ENCODE peak calls at places on chromosomes 13 and 19, in ten cellular contexts. B is A549; L is pancreas; U is cardiac muscle cell; Q is CD8-positive, alpha-beta memory T cell; J is tibial artery; O is fibroblast of lung; D is MM.1S; F is mesendoderm; P is IMR-90. Y is an unnamed sample.

GRCh38 chr19:16066611-16067104 is 9.6 kb upstream of the TPM4 start:
- DNase-seq in B (peak; percentile 79), L (no peak), U (peak; percentile 82), Q (peak; percentile 20), J (no peak), O (peak; percentile 81), D (peak; percentile 63), F (no peak), P (peak; percentile 76), Y (no peak)

GRCh38 chr19:33638167-33639033 is 16.6 kb downstream of the CHST8 start:
- DNase-seq in B (no peak), L (no peak), U (no peak), Q (no peak), J (no peak), O (no peak), D (no peak), F (no peak), P (no peak), Y (peak; percentile 29)

GRCh38 chr19:46373573-46374359 is 26.9 kb downstream of the PPP5C start:
- DNase-seq in B (peak; percentile 93), L (peak; percentile 99), U (no peak), Q (no peak), J (no peak), O (peak; percentile 72), D (no peak), F (peak; percentile 95), P (peak; percentile 50), Y (peak; percentile 94)

GRCh38 chr19:30082168-30082567 is 140.1 kb downstream of the URI1 start:
- DNase-seq in B (no peak), L (no peak), U (no peak), Q (no peak), J (no peak), O (no peak), D (no peak), F (no peak), P (no peak), Y (no peak)

GRCh38 chr13:19673473-19674430 is 40.3 kb downstream of the MPHOSPH8 start:
- DNase-seq in B (no peak), L (no peak), U (peak; percentile 37), Q (no peak), J (no peak), O (peak; percentile 25), D (no peak), F (no peak), P (no peak), Y (no peak)

GRCh38 chr19:30170495-30171137 is 201.6 kb upstream of the ZNF536 start:
- DNase-seq in B (no peak), L (no peak), U (no peak), Q (no peak), J (no peak), O (no peak), D (no peak), F (no peak), P (no peak), Y (no peak)

GRCh38 chr19:3073159-3073563 is 10.9 kb upstream of the TLE5 start:
- DNase-seq in B (peak; percentile 58), L (no peak), U (peak; percentile 87), Q (no peak), J (no peak), O (peak; percentile 51), D (no peak), F (peak; percentile 79), P (peak; percentile 68), Y (no peak)

GRCh38 chr19:29176981-29177754 is 35.8 kb downstream of the UQCRFS1 start:
- DNase-seq in B (no peak), L (no peak), U (no peak), Q (no peak), J (no peak), O (no peak), D (no peak), F (no peak), P (no peak), Y (no peak)

GRCh38 chr13:37995052-37995451 is 125.5 kb upstream of the TRPC4 start:
- DNase-seq in B (no peak), L (no peak), U (peak; percentile 46), Q (no peak), J (no peak), O (peak; percentile 32), D (no peak), F (peak; percentile 57), P (peak; percentile 0), Y (no peak)

GRCh38 chr13:108777421-108778420 is 148.3 kb downstream of the MYO16 start:
- DNase-seq in B (peak; percentile 93), L (no peak), U (no peak), Q (no peak), J (no peak), O (peak; percentile 5), D (no peak), F (peak; percentile 99), P (peak; percentile 81), Y (peak; percentile 88)

GRCh38 chr19:31451686-31452325 is 102.6 kb upstream of the TSHZ3 start:
- DNase-seq in B (no peak), L (no peak), U (peak; percentile 50), Q (no peak), J (no peak), O (peak; percentile 53), D (no peak), F (no peak), P (peak; percentile 44), Y (no peak)

GRCh38 chr13:110714798-110715394 is 1.4 kb downstream of the ING1 start:
- DNase-seq in B (no peak), L (peak; percentile 72), U (peak; percentile 56), Q (peak; percentile 46), J (peak; percentile 68), O (peak; percentile 41), D (peak; percentile 43), F (peak; percentile 79), P (peak; percentile 25), Y (peak; percentile 83)

GRCh38 chr19:52993342-52994178 is 20.2 kb upstream of the ERVV-1 start:
- DNase-seq in B (peak; percentile 13), L (peak; percentile 85), U (peak; percentile 89), Q (peak; percentile 79), J (peak; percentile 79), O (peak; percentile 72), D (no peak), F (peak; percentile 94), P (peak; percentile 66), Y (peak; percentile 91)

GRCh38 chr13:60152114-60152513 is 11.6 kb downstream of the DIAPH3 start:
- DNase-seq in B (no peak), L (no peak), U (no peak), Q (no peak), J (no peak), O (peak; percentile 64), D (no peak), F (no peak), P (peak; percentile 15), Y (no peak)

GRCh38 chr13:60147361-60147760 is 16.4 kb downstream of the DIAPH3 start:
- DNase-seq in B (no peak), L (no peak), U (no peak), Q (no peak), J (no peak), O (no peak), D (no peak), F (no peak), P (no peak), Y (no peak)

GRCh38 chr13:60146491-60146890 is 17.2 kb downstream of the DIAPH3 start:
- DNase-seq in B (no peak), L (no peak), U (peak; percentile 58), Q (no peak), J (no peak), O (peak; percentile 31), D (no peak), F (no peak), P (peak; percentile 49), Y (no peak)

GRCh38 chr13:60150538-60150937 is 13.2 kb downstream of the DIAPH3 start:
- DNase-seq in B (no peak), L (no peak), U (no peak), Q (no peak), J (no peak), O (no peak), D (no peak), F (no peak), P (no peak), Y (no peak)

GRCh38 chr13:60148918-60149317 is 14.8 kb downstream of the DIAPH3 start:
- DNase-seq in B (no peak), L (no peak), U (no peak), Q (no peak), J (no peak), O (no peak), D (no peak), F (no peak), P (no peak), Y (no peak)
- H3K4me3 ChIP-seq in B (no peak overlapping the region), L (no peak overlapping the region), U (no peak overlapping the region), Q (no peak overlapping the region), J (no peak overlapping the region), O (no peak overlapping the region), D (no peak overlapping the region), F (no peak overlapping the region), P (no peak overlapping the region), Y (no peak overlapping the region)

GRCh38 chr19:44752123-44752815 is 3.8 kb downstream of the BCL3 start:
- DNase-seq in B (peak; percentile 12), L (no peak), U (no peak), Q (no peak), J (no peak), O (no peak), D (no peak), F (no peak), P (no peak), Y (no peak)

GRCh38 chr19:44754743-44755066 is 6.2 kb downstream of the BCL3 start:
- DNase-seq in B (no peak), L (no peak), U (no peak), Q (no peak), J (no peak), O (no peak), D (no peak), F (no peak), P (no peak), Y (no peak)

GRCh38 chr19:44752816-44753618 is 4.5 kb downstream of the BCL3 start:
- DNase-seq in B (peak; percentile 97), L (peak; percentile 88), U (peak; percentile 100), Q (peak; percentile 94), J (peak; percentile 88), O (peak; percentile 99), D (peak; percentile 97), F (peak; percentile 82), P (peak; percentile 99), Y (peak; percentile 89)

GRCh38 chr19:44753932-44754742 is 5.6 kb downstream of the BCL3 start:
- DNase-seq in B (peak; percentile 90), L (peak; percentile 93), U (peak; percentile 96), Q (peak; percentile 64), J (peak; percentile 93), O (peak; percentile 89), D (peak; percentile 85), F (peak; percentile 69), P (peak; percentile 77), Y (peak; percentile 87)

GRCh38 chr19:44753619-44753931 is 5.1 kb downstream of the BCL3 start:
- DNase-seq in B (no peak), L (no peak), U (no peak), Q (no peak), J (no peak), O (no peak), D (no peak), F (no peak), P (no peak), Y (no peak)
- H3K4me1 ChIP-seq in B (peaks cover 89% of the 10 kb centered on the region), L (peaks cover 14% of the 10 kb centered on the region), U (peaks cover 18% of the 10 kb centered on the region), Q (peaks cover 59% of the 10 kb centered on the region), J (peaks cover 78% of the 10 kb centered on the region), O (peaks cover 53% of the 10 kb centered on the region), D (peaks cover 41% of the 10 kb centered on the region), F (peaks cover 6% of the 10 kb centered on the region), P (peaks cover 56% of the 10 kb centered on the region), Y (peaks cover 4% of the 10 kb centered on the region)

GRCh38 chr19:38251564-38252051 is 4.6 kb downstream of the PPP1R14A start:
- DNase-seq in B (no peak), L (no peak), U (peak; percentile 53), Q (no peak), J (peak; percentile 73), O (no peak), D (no peak), F (peak; percentile 57), P (no peak), Y (peak; percentile 54)
- H3K4me3 ChIP-seq in B (no peak overlapping the region), L (no peak overlapping the region), U (no peak overlapping the region), Q (no peak overlapping the region), J (peak overlapping the region; percentile 79), O (no peak overlapping the region), D (no peak overlapping the region), F (no peak overlapping the region), P (no peak overlapping the region), Y (no peak overlapping the region)

GRCh38 chr13:33233547-33233946 is 52.0 kb downstream of the STARD13 start:
- DNase-seq in B (no peak), L (peak; percentile 44), U (no peak), Q (no peak), J (no peak), O (no peak), D (no peak), F (no peak), P (no peak), Y (no peak)
- H3K4me1 ChIP-seq in B (peaks cover 39% of the 10 kb centered on the region), L (no peaks in the 10 kb centered on the region), U (peaks cover 41% of the 10 kb centered on the region), Q (no peaks in the 10 kb centered on the region), J (peaks cover 22% of the 10 kb centered on the region), O (peaks cover 63% of the 10 kb centered on the region), D (no peaks in the 10 kb centered on the region), F (peaks cover 8% of the 10 kb centered on the region), P (peaks cover 38% of the 10 kb centered on the region), Y (peaks cover 3% of the 10 kb centered on the region)

Y was measured in endodermal cell.